ENCODE peak calls at places on chromosomes 12 and 14, in ten cellular contexts. One of them, this sample, is unnamed.

GRCh38 chr12:112107728-112108447 is 695 bp downstream of the NAA25 start:
- DNase-seq in BE2C: peak; percentile 68
- DNase-seq in activated effector memory CD4-positive, alpha-beta T cell treated with anti-CD3 and anti-CD28 coated beads, Interleukin-2, amount 50 U/mL, for 16 hours: peak; percentile 67
- DNase-seq in upper lobe of right lung: peak; percentile 65
- DNase-seq in HS-27A: no peak
- DNase-seq in osteoblast: peak; percentile 80
- DNase-seq in cardiac muscle cell: peak; percentile 27
- DNase-seq in omental fat pad: peak; percentile 36
- DNase-seq in left lung: peak; percentile 50
- DNase-seq in Peyer's patch: no peak
- DNase-seq in this sample: peak; percentile 58

GRCh38 chr12:32761716-32762115 is 6.0 kb upstream of the YARS2 start:
- DNase-seq in BE2C: no peak
- DNase-seq in activated effector memory CD4-positive, alpha-beta T cell treated with anti-CD3 and anti-CD28 coated beads, Interleukin-2, amount 50 U/mL, for 16 hours: no peak
- DNase-seq in upper lobe of right lung: no peak
- DNase-seq in HS-27A: no peak
- DNase-seq in osteoblast: no peak
- DNase-seq in cardiac muscle cell: no peak
- DNase-seq in omental fat pad: no peak
- DNase-seq in left lung: no peak
- DNase-seq in Peyer's patch: no peak
- DNase-seq in this sample: no peak

GRCh38 chr12:113005759-113006158 is 27.4 kb downstream of the OAS2 start:
- DNase-seq in BE2C: no peak
- DNase-seq in activated effector memory CD4-positive, alpha-beta T cell treated with anti-CD3 and anti-CD28 coated beads, Interleukin-2, amount 50 U/mL, for 16 hours: no peak
- DNase-seq in upper lobe of right lung: no peak
- DNase-seq in HS-27A: no peak
- DNase-seq in osteoblast: no peak
- DNase-seq in cardiac muscle cell: peak; percentile 9
- DNase-seq in omental fat pad: no peak
- DNase-seq in left lung: no peak
- DNase-seq in Peyer's patch: no peak
- DNase-seq in this sample: peak; percentile 62

GRCh38 chr12:14689996-14690395 is 6.4 kb downstream of the GUCY2C start:
- DNase-seq in BE2C: no peak
- DNase-seq in activated effector memory CD4-positive, alpha-beta T cell treated with anti-CD3 and anti-CD28 coated beads, Interleukin-2, amount 50 U/mL, for 16 hours: no peak
- DNase-seq in upper lobe of right lung: no peak
- DNase-seq in HS-27A: no peak
- DNase-seq in osteoblast: no peak
- DNase-seq in cardiac muscle cell: no peak
- DNase-seq in omental fat pad: no peak
- DNase-seq in left lung: no peak
- DNase-seq in Peyer's patch: no peak
- DNase-seq in this sample: no peak

GRCh38 chr12:79371226-79371625 is 319.5 kb downstream of the PAWR start:
- DNase-seq in BE2C: no peak
- DNase-seq in activated effector memory CD4-positive, alpha-beta T cell treated with anti-CD3 and anti-CD28 coated beads, Interleukin-2, amount 50 U/mL, for 16 hours: no peak
- DNase-seq in upper lobe of right lung: no peak
- DNase-seq in HS-27A: no peak
- DNase-seq in osteoblast: no peak
- DNase-seq in cardiac muscle cell: no peak
- DNase-seq in omental fat pad: no peak
- DNase-seq in left lung: no peak
- DNase-seq in Peyer's patch: no peak
- DNase-seq in this sample: no peak

GRCh38 chr14:76948213-76948947 is 80.1 kb downstream of the IRF2BPL start:
- DNase-seq in BE2C: no peak
- DNase-seq in activated effector memory CD4-positive, alpha-beta T cell treated with anti-CD3 and anti-CD28 coated beads, Interleukin-2, amount 50 U/mL, for 16 hours: no peak
- DNase-seq in upper lobe of right lung: peak; percentile 73
- DNase-seq in HS-27A: no peak
- DNase-seq in osteoblast: peak; percentile 43
- DNase-seq in cardiac muscle cell: no peak
- DNase-seq in omental fat pad: no peak
- DNase-seq in left lung: no peak
- DNase-seq in Peyer's patch: no peak
- DNase-seq in this sample: no peak

GRCh38 chr14:88228519-88229236 is 94.4 kb downstream of the KCNK10 start:
- DNase-seq in BE2C: no peak
- DNase-seq in activated effector memory CD4-positive, alpha-beta T cell treated with anti-CD3 and anti-CD28 coated beads, Interleukin-2, amount 50 U/mL, for 16 hours: no peak
- DNase-seq in upper lobe of right lung: no peak
- DNase-seq in HS-27A: no peak
- DNase-seq in osteoblast: no peak
- DNase-seq in cardiac muscle cell: no peak
- DNase-seq in omental fat pad: no peak
- DNase-seq in left lung: no peak
- DNase-seq in Peyer's patch: no peak
- DNase-seq in this sample: no peak

GRCh38 chr12:51951843-51952722 is 584 bp downstream of the ACVR1B start:
- DNase-seq in BE2C: peak; percentile 53
- DNase-seq in activated effector memory CD4-positive, alpha-beta T cell treated with anti-CD3 and anti-CD28 coated beads, Interleukin-2, amount 50 U/mL, for 16 hours: peak; percentile 65
- DNase-seq in upper lobe of right lung: peak; percentile 75
- DNase-seq in HS-27A: no peak
- DNase-seq in osteoblast: no peak
- DNase-seq in cardiac muscle cell: no peak
- DNase-seq in omental fat pad: no peak
- DNase-seq in left lung: peak; percentile 59
- DNase-seq in Peyer's patch: no peak
- DNase-seq in this sample: peak; percentile 76

GRCh38 chr14:47674148-47674545 is 1.3 kb downstream of the MDGA2 start:
- DNase-seq in BE2C: peak; percentile 14
- DNase-seq in activated effector memory CD4-positive, alpha-beta T cell treated with anti-CD3 and anti-CD28 coated beads, Interleukin-2, amount 50 U/mL, for 16 hours: no peak
- DNase-seq in upper lobe of right lung: no peak
- DNase-seq in HS-27A: no peak
- DNase-seq in osteoblast: peak; percentile 48
- DNase-seq in cardiac muscle cell: no peak
- DNase-seq in omental fat pad: no peak
- DNase-seq in left lung: no peak
- DNase-seq in Peyer's patch: no peak
- DNase-seq in this sample: peak; percentile 78

GRCh38 chr14:98494582-98494981 is 777.4 kb downstream of the BCL11B start:
- DNase-seq in BE2C: no peak
- DNase-seq in activated effector memory CD4-positive, alpha-beta T cell treated with anti-CD3 and anti-CD28 coated beads, Interleukin-2, amount 50 U/mL, for 16 hours: peak; percentile 63
- DNase-seq in upper lobe of right lung: no peak
- DNase-seq in HS-27A: no peak
- DNase-seq in osteoblast: no peak
- DNase-seq in cardiac muscle cell: no peak
- DNase-seq in omental fat pad: no peak
- DNase-seq in left lung: no peak
- DNase-seq in Peyer's patch: no peak
- DNase-seq in this sample: no peak

GRCh38 chr14:102241147-102241546 is 63.8 kb downstream of the MOK start:
- DNase-seq in BE2C: no peak
- DNase-seq in activated effector memory CD4-positive, alpha-beta T cell treated with anti-CD3 and anti-CD28 coated beads, Interleukin-2, amount 50 U/mL, for 16 hours: no peak
- DNase-seq in upper lobe of right lung: no peak
- DNase-seq in HS-27A: no peak
- DNase-seq in osteoblast: no peak
- DNase-seq in cardiac muscle cell: no peak
- DNase-seq in omental fat pad: no peak
- DNase-seq in left lung: no peak
- DNase-seq in Peyer's patch: no peak
- DNase-seq in this sample: peak; percentile 75

GRCh38 chr14:54374117-54374884 is 22.5 kb upstream of the CDKN3 start:
- DNase-seq in BE2C: no peak
- DNase-seq in activated effector memory CD4-positive, alpha-beta T cell treated with anti-CD3 and anti-CD28 coated beads, Interleukin-2, amount 50 U/mL, for 16 hours: no peak
- DNase-seq in upper lobe of right lung: no peak
- DNase-seq in HS-27A: no peak
- DNase-seq in osteoblast: no peak
- DNase-seq in cardiac muscle cell: peak; percentile 69
- DNase-seq in omental fat pad: no peak
- DNase-seq in left lung: no peak
- DNase-seq in Peyer's patch: no peak
- DNase-seq in this sample: no peak

GRCh38 chr12:104750061-104750460 is 208.0 kb downstream of the SLC41A2 start:
- DNase-seq in BE2C: no peak
- DNase-seq in activated effector memory CD4-positive, alpha-beta T cell treated with anti-CD3 and anti-CD28 coated beads, Interleukin-2, amount 50 U/mL, for 16 hours: no peak
- DNase-seq in upper lobe of right lung: no peak
- DNase-seq in HS-27A: no peak
- DNase-seq in osteoblast: no peak
- DNase-seq in cardiac muscle cell: peak; percentile 68
- DNase-seq in omental fat pad: no peak
- DNase-seq in left lung: peak; percentile 68
- DNase-seq in Peyer's patch: peak; percentile 54
- DNase-seq in this sample: no peak

GRCh38 chr14:47678157-47678556 is 2.8 kb upstream of the MDGA2 start:
- DNase-seq in BE2C: no peak
- DNase-seq in activated effector memory CD4-positive, alpha-beta T cell treated with anti-CD3 and anti-CD28 coated beads, Interleukin-2, amount 50 U/mL, for 16 hours: no peak
- DNase-seq in upper lobe of right lung: no peak
- DNase-seq in HS-27A: no peak
- DNase-seq in osteoblast: no peak
- DNase-seq in cardiac muscle cell: no peak
- DNase-seq in omental fat pad: no peak
- DNase-seq in left lung: no peak
- DNase-seq in Peyer's patch: no peak
- DNase-seq in this sample: peak; percentile 21

GRCh38 chr12:19938031-19938430 is 430.3 kb upstream of the PDE3A start:
- DNase-seq in BE2C: no peak
- DNase-seq in activated effector memory CD4-positive, alpha-beta T cell treated with anti-CD3 and anti-CD28 coated beads, Interleukin-2, amount 50 U/mL, for 16 hours: no peak
- DNase-seq in upper lobe of right lung: no peak
- DNase-seq in HS-27A: no peak
- DNase-seq in osteoblast: no peak
- DNase-seq in cardiac muscle cell: no peak
- DNase-seq in omental fat pad: no peak
- DNase-seq in left lung: no peak
- DNase-seq in Peyer's patch: no peak
- DNase-seq in this sample: no peak

GRCh38 chr12:19480459-19480858 is 41.2 kb downstream of the AEBP2 start:
- DNase-seq in BE2C: no peak
- DNase-seq in activated effector memory CD4-positive, alpha-beta T cell treated with anti-CD3 and anti-CD28 coated beads, Interleukin-2, amount 50 U/mL, for 16 hours: no peak
- DNase-seq in upper lobe of right lung: no peak
- DNase-seq in HS-27A: no peak
- DNase-seq in osteoblast: no peak
- DNase-seq in cardiac muscle cell: no peak
- DNase-seq in omental fat pad: no peak
- DNase-seq in left lung: no peak
- DNase-seq in Peyer's patch: no peak
- DNase-seq in this sample: no peak

GRCh38 chr12:50127546-50127945 is 15.5 kb downstream of the COX14 start:
- DNase-seq in BE2C: no peak
- DNase-seq in activated effector memory CD4-positive, alpha-beta T cell treated with anti-CD3 and anti-CD28 coated beads, Interleukin-2, amount 50 U/mL, for 16 hours: no peak
- DNase-seq in upper lobe of right lung: no peak
- DNase-seq in HS-27A: no peak
- DNase-seq in osteoblast: no peak
- DNase-seq in cardiac muscle cell: no peak
- DNase-seq in omental fat pad: no peak
- DNase-seq in left lung: no peak
- DNase-seq in Peyer's patch: no peak
- DNase-seq in this sample: no peak

GRCh38 chr12:96883571-96883970 is 23.5 kb upstream of the NEDD1 start:
- DNase-seq in BE2C: no peak
- DNase-seq in activated effector memory CD4-positive, alpha-beta T cell treated with anti-CD3 and anti-CD28 coated beads, Interleukin-2, amount 50 U/mL, for 16 hours: no peak
- DNase-seq in upper lobe of right lung: no peak
- DNase-seq in HS-27A: no peak
- DNase-seq in osteoblast: no peak
- DNase-seq in cardiac muscle cell: no peak
- DNase-seq in omental fat pad: no peak
- DNase-seq in left lung: no peak
- DNase-seq in Peyer's patch: no peak
- DNase-seq in this sample: no peak